ENCODE peak calls at places on chromosomes 7 and 10, in ten cellular contexts. N is Peyer's patch, M is sigmoid colon, D is IMR-90, T is upper lobe of left lung, L is breast epithelium, G is right lobe of liver, H is transverse colon, S is spleen, V is heart left ventricle. A is an unnamed sample.

GRCh38 chr7:134179321-134179720 is 52.2 kb downstream of the LRGUK start:
- DNase-seq in N (no peak), M (no peak), D (no peak), T (no peak), L (no peak), G (no peak), H (no peak), S (no peak), V (no peak), A (no peak)

GRCh38 chr7:117014673-117015133 is 61.4 kb downstream of the ST7 start:
- DNase-seq in N (no peak), M (peak; percentile 77), D (peak; percentile 68), T (no peak), L (no peak), G (peak; percentile 66), H (peak; percentile 28), S (peak; percentile 75), V (no peak), A (peak; percentile 11)

GRCh38 chr10:16521311-16522016 is at the start of gene C1QL3:
- DNase-seq in N (peak; percentile 50), M (no peak), D (peak; percentile 21), T (peak; percentile 78), L (no peak), G (peak; percentile 26), H (no peak), S (no peak), V (no peak), A (no peak)

GRCh38 chr7:53397911-53398310 is 362.5 kb downstream of the POM121L12 start:
- DNase-seq in N (no peak), M (no peak), D (no peak), T (no peak), L (no peak), G (no peak), H (no peak), S (no peak), V (no peak), A (no peak)

GRCh38 chr7:17233643-17234397 is 64.6 kb upstream of the AHR start:
- DNase-seq in N (no peak), M (no peak), D (no peak), T (no peak), L (no peak), G (no peak), H (no peak), S (no peak), V (no peak), A (no peak)

GRCh38 chr10:70679498-70679897 is 7.2 kb downstream of the ADAMTS14 start:
- DNase-seq in N (no peak), M (no peak), D (peak; percentile 16), T (no peak), L (no peak), G (no peak), H (no peak), S (no peak), V (no peak), A (no peak)

GRCh38 chr7:98283127-98283886 is 1.8 kb downstream of the BRI3 start:
- DNase-seq in N (peak; percentile 78), M (peak; percentile 77), D (peak; percentile 56), T (peak; percentile 75), L (no peak), G (peak; percentile 57), H (peak; percentile 63), S (peak; percentile 85), V (peak; percentile 69), A (no peak)

GRCh38 chr7:2638224-2638991 is 6.6 kb downstream of the TTYH3 start:
- DNase-seq in N (no peak), M (peak; percentile 83), D (peak; percentile 71), T (peak; percentile 82), L (no peak), G (peak; percentile 92), H (no peak), S (peak; percentile 79), V (peak; percentile 80), A (no peak)

GRCh38 chr10:50624154-50624865 is 554 bp upstream of the SGMS1 start:
- DNase-seq in N (peak; percentile 99), M (peak; percentile 98), D (peak; percentile 93), T (peak; percentile 99), L (peak; percentile 94), G (peak; percentile 97), H (peak; percentile 98), S (peak; percentile 99), V (peak; percentile 99), A (peak; percentile 92)
- TF ChIP-seq POLR2A in N (peak; percentile 60), M (peak; percentile 65), D (no peak), T (peak; percentile 72), L (peak; percentile 75), G (peak; percentile 12), H (peak; percentile 72), S (peak; percentile 37), V (peak; percentile 42), A (peak; percentile 53)

DNA sequence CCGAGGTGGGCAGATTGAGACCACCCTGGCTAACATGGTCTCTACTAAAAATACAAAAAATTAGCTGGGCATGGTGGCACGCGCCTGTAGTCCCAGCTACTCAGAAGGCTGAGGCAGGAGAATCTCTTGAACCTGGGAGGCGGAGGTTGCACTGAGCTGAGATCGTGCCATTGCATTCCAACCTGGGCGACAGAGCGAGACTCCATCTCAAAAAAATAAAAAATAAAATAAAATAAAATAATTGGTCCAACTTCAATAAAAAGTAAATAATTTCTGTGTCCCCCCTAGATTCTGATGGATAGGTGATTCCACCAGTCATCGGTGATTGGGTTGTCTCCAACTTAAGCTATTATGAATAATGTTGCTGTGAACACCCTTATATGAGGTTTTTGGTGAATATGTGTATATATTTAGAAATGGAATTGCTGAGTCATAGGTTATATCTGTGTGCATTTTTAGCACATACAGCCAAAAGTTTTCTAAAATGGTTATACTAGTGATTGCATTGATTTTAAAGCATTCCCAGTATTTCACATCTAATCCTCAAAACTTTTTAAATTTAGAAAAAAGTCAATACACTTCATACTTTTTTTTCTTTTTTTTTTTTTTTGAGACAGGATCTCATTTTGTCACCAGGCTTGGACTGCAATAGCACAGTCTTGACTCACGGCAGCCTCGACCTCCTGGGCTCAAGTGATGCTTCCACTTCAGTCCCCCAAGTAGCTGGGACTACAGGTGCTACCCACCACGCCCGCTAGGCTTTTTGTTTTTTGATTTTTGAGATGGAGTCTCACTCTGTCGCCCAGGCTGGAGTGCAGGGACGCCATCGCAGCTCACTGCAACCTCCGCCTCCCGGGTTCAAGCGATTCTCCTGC is 13.7 kb upstream of the SRPK2 start:
- DNase-seq in N (no peak), M (no peak), D (peak; percentile 55), T (no peak), L (no peak), G (no peak), H (no peak), S (no peak), V (no peak), A (no peak)
- H3K27ac ChIP-seq in N (no peak overlapping the region), M (no peak overlapping the region), D (peak overlapping the region; percentile 38), T (no peak overlapping the region), L (no peak overlapping the region), G (no peak overlapping the region), H (no peak overlapping the region), S (no peak overlapping the region), V (no peak overlapping the region), A (no peak overlapping the region)

GRCh38 chr10:44971935-44972792 is 6.4 kb downstream of the DEPP1 start:
- DNase-seq in N (peak; percentile 29), M (peak; percentile 66), D (no peak), T (no peak), L (no peak), G (no peak), H (no peak), S (peak; percentile 47), V (no peak), A (no peak)

GRCh38 chr10:44972874-44973306 is 5.7 kb downstream of the DEPP1 start:
- DNase-seq in N (peak; percentile 48), M (peak; percentile 67), D (no peak), T (no peak), L (no peak), G (no peak), H (no peak), S (peak; percentile 78), V (no peak), A (no peak)

GRCh38 chr10:44974628-44975431 is 3.8 kb downstream of the DEPP1 start:
- DNase-seq in N (peak; percentile 83), M (peak; percentile 89), D (no peak), T (peak; percentile 95), L (no peak), G (peak; percentile 76), H (peak; percentile 79), S (peak; percentile 94), V (peak; percentile 86), A (peak; percentile 59)

GRCh38 chr10:44974082-44974627 is 4.5 kb downstream of the DEPP1 start:
- DNase-seq in N (peak; percentile 47), M (peak; percentile 64), D (no peak), T (no peak), L (no peak), G (peak; percentile 35), H (no peak), S (peak; percentile 78), V (no peak), A (no peak)

DNA sequence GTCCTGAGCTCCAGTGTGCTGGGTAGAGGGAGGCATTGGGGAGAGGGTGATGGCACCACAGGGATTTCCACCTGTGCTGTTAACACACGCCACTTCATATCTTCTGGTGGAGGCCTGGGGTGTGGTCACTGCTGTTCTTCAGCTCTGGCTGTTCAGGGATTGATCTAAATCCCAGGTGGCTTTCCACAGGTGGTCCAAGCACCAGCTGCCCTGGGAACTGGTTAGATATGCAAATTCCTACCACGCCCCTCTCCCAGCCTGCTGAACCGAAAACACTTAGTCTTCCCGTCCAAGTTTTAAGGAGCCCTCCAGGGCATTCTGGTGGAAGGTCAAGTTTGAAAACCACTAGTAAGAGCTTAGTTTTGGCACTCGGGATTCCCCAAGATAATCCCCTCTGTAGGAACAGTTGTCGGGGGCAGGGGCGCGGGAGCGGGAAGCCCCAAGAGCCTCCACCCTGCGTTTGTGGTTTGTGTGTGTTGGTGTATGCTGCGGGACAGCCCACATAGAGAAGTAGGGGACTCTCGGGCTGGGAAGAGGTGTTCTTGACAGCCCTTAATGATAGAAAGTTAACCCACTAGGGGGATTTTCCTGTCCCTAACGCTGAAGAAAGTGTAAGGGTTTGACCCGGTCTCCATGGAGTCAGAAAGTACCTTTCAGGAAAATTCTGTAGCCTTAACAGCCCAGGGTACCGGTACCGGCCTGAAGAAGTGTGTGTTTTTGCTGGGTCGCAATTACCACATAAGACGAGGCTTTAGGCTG is 5.1 kb downstream of the DEPP1 start:
- DNase-seq in N (peak; percentile 46), M (peak; percentile 66), D (no peak), T (no peak), L (no peak), G (no peak), H (no peak), S (peak; percentile 66), V (no peak), A (no peak)
- TF ChIP-seq POLR2A in N (no peak), M (no peak), D (no peak), T (no peak), L (peak; percentile 44), G (no peak), H (no peak), S (no peak), V (no peak), A (no peak)

DNA sequence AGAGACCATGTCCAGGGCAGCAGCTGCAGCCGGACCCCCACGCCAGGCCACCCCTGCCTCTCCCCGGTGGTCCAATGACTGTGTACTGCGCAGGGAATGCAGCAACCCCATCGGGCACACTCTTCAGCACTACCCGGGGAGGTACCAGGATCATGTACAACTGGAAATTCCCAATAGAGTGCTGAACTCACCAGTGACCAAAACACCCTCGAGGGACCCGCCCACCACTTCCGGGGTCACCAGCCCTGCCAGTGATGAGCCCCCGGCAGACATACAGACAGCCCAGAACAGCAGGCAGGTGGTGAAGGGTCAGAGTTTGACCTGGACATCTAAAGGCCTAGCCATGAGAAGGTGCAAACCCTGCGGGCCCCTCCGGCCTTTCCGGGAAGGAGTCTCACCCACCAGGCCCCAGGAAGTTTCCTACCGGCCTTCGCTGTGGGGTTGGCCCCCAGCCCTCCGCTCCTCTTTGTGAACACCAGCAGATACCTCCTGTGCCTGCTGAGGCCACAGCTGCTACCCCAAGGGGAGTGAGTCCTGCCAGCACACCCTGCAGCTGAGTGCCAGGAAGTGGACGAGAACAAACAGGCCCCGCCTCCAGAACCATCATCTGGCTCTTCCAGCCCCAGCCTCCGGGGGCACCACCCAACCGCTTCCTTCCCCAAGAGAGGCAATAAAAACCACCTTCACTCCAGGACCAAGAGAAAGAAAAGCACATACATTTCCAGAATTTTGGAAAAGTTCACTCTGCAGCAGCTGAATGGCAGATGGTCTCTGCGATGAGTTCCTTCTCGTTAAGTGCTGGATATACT is 5.0 kb upstream of the ANKRD61 start:
- DNase-seq in N (peak; percentile 70), M (peak; percentile 74), D (peak; percentile 20), T (peak; percentile 52), L (no peak), G (peak; percentile 70), H (peak; percentile 89), S (peak; percentile 94), V (peak; percentile 83), A (peak; percentile 80)
- H3K27ac ChIP-seq in N (peak overlapping the region; percentile 58), M (peak overlapping the region; percentile 65), D (no peak overlapping the region), T (peak overlapping the region; percentile 85), L (peak overlapping the region; percentile 12), G (peak overlapping the region; percentile 27), H (peak overlapping the region; percentile 80), S (peak overlapping the region; percentile 83), V (peak overlapping the region; percentile 57), A (peak overlapping the region; percentile 24)

A was measured in prostate gland.